ENCODE peak calls at places on chromosomes 4 and X, in nine cellular contexts. Z, D, M, C, F, I, R, H and N are unnamed samples.

GRCh38 chrX:23938690-23939089 is 30.9 kb downstream of the CXorf58 start:
- DNase-seq in Z (no peak), D (no peak), M (no peak), C (no peak), F (no peak), I (no peak), R (no peak), H (no peak), N (no peak)

GRCh38 chr4:8649631-8650261 is 57.2 kb downstream of the CPZ start:
- DNase-seq in Z (no peak), D (no peak), M (no peak), C (no peak), F (no peak), I (no peak), R (no peak), H (no peak), N (no peak)

GRCh38 chrX:9907645-9908387 is 59.3 kb upstream of the CLDN34 start:
- DNase-seq in Z (no peak), D (peak), M (no peak), C (no peak), F (no peak), I (no peak), R (no peak), H (no peak), N (no peak)

GRCh38 chrX:44308869-44309268 is 34.6 kb downstream of the EFHC2 start:
- DNase-seq in Z (no peak), D (no peak), M (no peak), C (no peak), F (no peak), I (no peak), R (no peak), H (no peak), N (no peak)

GRCh38 chr4:163540977-163541376 is 46.5 kb downstream of the TMA16 start:
- DNase-seq in Z (no peak), D (peak), M (no peak), C (no peak), F (peak), I (no peak), R (no peak), H (no peak), N (no peak)

GRCh38 chr4:61517144-61517543 is 317.0 kb downstream of the ADGRL3 start:
- DNase-seq in Z (no peak), D (no peak), M (no peak), C (no peak), F (no peak), I (no peak), R (no peak), H (no peak), N (no peak)

GRCh38 chr4:100106982-100107381 is 83.3 kb downstream of the DDIT4L start:
- DNase-seq in Z (no peak), D (no peak), M (no peak), C (no peak), F (no peak), I (no peak), R (no peak), H (peak), N (no peak)

GRCh38 chr4:76753814-76754213 is 144.1 kb downstream of the SOWAHB start:
- DNase-seq in Z (no peak), D (peak), M (no peak), C (no peak), F (peak), I (no peak), R (no peak), H (no peak), N (no peak)

GRCh38 chrX:154458116-154458953 is at the start of gene PLXNA3:
- DNase-seq in Z (peak), D (no peak), M (peak), C (no peak), F (no peak), I (peak), R (peak), H (no peak), N (peak)

GRCh38 chr4:139014391-139015268 is 951 bp upstream of the NOCT start:
- DNase-seq in Z (no peak), D (peak), M (no peak), C (no peak), F (peak), I (peak), R (no peak), H (no peak), N (no peak)

GRCh38 chr4:186624951-186625350 is 69.6 kb upstream of the MTNR1A start:
- DNase-seq in Z (no peak), D (peak), M (no peak), C (no peak), F (peak), I (no peak), R (no peak), H (no peak), N (no peak)

GRCh38 chrX:20571611-20572010 is 304.9 kb upstream of the RPS6KA3 start:
- DNase-seq in Z (no peak), D (no peak), M (no peak), C (no peak), F (no peak), I (no peak), R (no peak), H (no peak), N (no peak)

GRCh38 chrX:9610774-9611392 is 146.0 kb downstream of the TBL1X start:
- DNase-seq in Z (no peak), D (no peak), M (no peak), C (no peak), F (no peak), I (no peak), R (no peak), H (no peak), N (no peak)

GRCh38 chr4:168981460-168981859 is 28.6 kb downstream of the CBR4 start:
- DNase-seq in Z (no peak), D (no peak), M (no peak), C (no peak), F (no peak), I (no peak), R (no peak), H (no peak), N (no peak)

GRCh38 chr4:150001815-150002214 is 76.4 kb upstream of the DCLK2 start:
- DNase-seq in Z (no peak), D (peak), M (no peak), C (no peak), F (no peak), I (no peak), R (no peak), H (no peak), N (no peak)

GRCh38 chr4:185335579-185335978 is 60.1 kb downstream of the LRP2BP start:
- DNase-seq in Z (no peak), D (no peak), M (no peak), C (no peak), F (no peak), I (no peak), R (no peak), H (no peak), N (no peak)

GRCh38 chr4:138235419-138235952 is 6.7 kb downstream of the SLC7A11 start:
- DNase-seq in Z (no peak), D (peak), M (no peak), C (no peak), F (peak), I (peak), R (no peak), H (no peak), N (no peak)

GRCh38 chrX:71609095-71609750 is 9.1 kb downstream of the CXCR3 start:
- DNase-seq in Z (no peak), D (no peak), M (no peak), C (no peak), F (no peak), I (no peak), R (no peak), H (no peak), N (no peak)

GRCh38 chrX:123736333-123736921 is 3.6 kb upstream of the THOC2 start:
- DNase-seq in Z (no peak), D (peak), M (no peak), C (no peak), F (peak), I (peak), R (no peak), H (no peak), N (no peak)

GRCh38 chr4:41141910-41142309 is 72.4 kb downstream of the APBB2 start:
- DNase-seq in Z (no peak), D (no peak), M (no peak), C (no peak), F (peak), I (no peak), R (no peak), H (no peak), N (no peak)

GRCh38 chrX:15956684-15957083 is 102.1 kb upstream of the AP1S2 start:
- DNase-seq in Z (no peak), D (peak), M (no peak), C (no peak), F (no peak), I (no peak), R (no peak), H (no peak), N (no peak)

GRCh38 chrX:12906392-12906791 is at the start of gene TLR8:
- DNase-seq in Z (no peak), D (no peak), M (no peak), C (no peak), F (no peak), I (no peak), R (no peak), H (no peak), N (no peak)

GRCh38 chr4:56821394-56822263 is at the start of gene SPINK2:
- DNase-seq in Z (peak), D (no peak), M (peak), C (peak), F (no peak), I (peak), R (no peak), H (peak), N (no peak)

GRCh38 chrX:12771445-12772069 is 19.7 kb upstream of the PRPS2 start:
- DNase-seq in Z (peak), D (peak), M (no peak), C (no peak), F (no peak), I (peak), R (peak), H (peak), N (peak)

GRCh38 chr4:153114771-153115321 is 89.4 kb upstream of the TRIM2 start:
- DNase-seq in Z (no peak), D (peak), M (no peak), C (no peak), F (peak), I (no peak), R (no peak), H (peak), N (no peak)

GRCh38 chrX:104621781-104622180 is 55.8 kb downstream of the IL1RAPL2 start:
- DNase-seq in Z (no peak), D (no peak), M (no peak), C (no peak), F (no peak), I (no peak), R (no peak), H (no peak), N (no peak)

GRCh38 chr4:35526456-35526855 is 717.9 kb downstream of the ARAP2 start:
- DNase-seq in Z (no peak), D (no peak), M (no peak), C (no peak), F (no peak), I (no peak), R (no peak), H (no peak), N (no peak)

GRCh38 chr4:133594246-133595207 is 445.4 kb downstream of the PCDH10 start:
- DNase-seq in Z (no peak), D (no peak), M (no peak), C (no peak), F (peak), I (no peak), R (no peak), H (no peak), N (no peak)

GRCh38 chr4:139918591-139918990 is 235.4 kb downstream of the MAML3 start:
- DNase-seq in Z (no peak), D (no peak), M (no peak), C (no peak), F (no peak), I (no peak), R (no peak), H (no peak), N (no peak)

GRCh38 chrX:72107320-72107719 is 24.4 kb downstream of the RTL5 start:
- DNase-seq in Z (no peak), D (no peak), M (no peak), C (no peak), F (no peak), I (peak), R (no peak), H (no peak), N (no peak)

GRCh38 chrX:11470231-11470630 is 177.0 kb downstream of the AMELX start:
- DNase-seq in Z (no peak), D (peak), M (no peak), C (no peak), F (peak), I (no peak), R (no peak), H (no peak), N (no peak)

GRCh38 chr4:88441696-88442095 is 15.2 kb upstream of the HERC5 start:
- DNase-seq in Z (no peak), D (no peak), M (no peak), C (no peak), F (no peak), I (no peak), R (no peak), H (no peak), N (no peak)

GRCh38 chr4:159384619-159385018 is 281.7 kb downstream of the RAPGEF2 start:
- DNase-seq in Z (no peak), D (no peak), M (no peak), C (no peak), F (no peak), I (no peak), R (no peak), H (no peak), N (no peak)

GRCh38 chr4:1209821-1210220 is 37.4 kb upstream of the SPON2 start:
- DNase-seq in Z (peak), D (no peak), M (peak), C (no peak), F (no peak), I (peak), R (peak), H (no peak), N (peak)

GRCh38 chr4:139177049-139177887 is at the start of gene ELF2:
- DNase-seq in Z (peak), D (peak), M (peak), C (peak), F (no peak), I (peak), R (peak), H (peak), N (peak)

GRCh38 chrX:66016905-66017658 is 22.8 kb downstream of the VSIG4 start:
- DNase-seq in Z (no peak), D (no peak), M (no peak), C (no peak), F (no peak), I (no peak), R (no peak), H (no peak), N (no peak)

GRCh38 chr4:23904639-23905061 is 14.8 kb upstream of the PPARGC1A start:
- DNase-seq in Z (no peak), D (no peak), M (peak), C (no peak), F (no peak), I (no peak), R (no peak), H (no peak), N (no peak)